ENCODE peak calls at places on chromosome 19, in six cellular contexts. X is T follicular helper cell, U is iris pigment epithelial cell, N is cardiac fibroblast, M is A172, J is NCI-H1092. H is an unnamed sample.

GRCh38 chr19:49106648-49107135 is 7.5 kb upstream of the LIN7B start:
- DNase-seq in X (peak), J (no peak), N (peak), U (peak), M (peak), H (peak)

GRCh38 chr19:5339950-5340636 is 519 bp downstream of the PTPRS start:
- DNase-seq in M (no peak), X (no peak), J (no peak), U (no peak), N (no peak), H (no peak)

GRCh38 chr19:43229315-43229714 is 23.9 kb upstream of the PSG4 start:
- DNase-seq in N (peak), J (no peak), U (peak), M (peak), X (no peak), H (no peak)

GRCh38 chr19:41384351-41384750 is 8.0 kb downstream of the TMEM91 start:
- DNase-seq in U (no peak), J (no peak), X (no peak), M (no peak), N (no peak), H (no peak)

GRCh38 chr19:7699003-7699402 is 2.9 kb downstream of the FCER2 start:
- DNase-seq in N (no peak), M (no peak), J (no peak), X (no peak), U (no peak), H (no peak)

GRCh38 chr19:56839665-56840451 is 668 bp downstream of the PEG3 start:
- DNase-seq in J (no peak), N (no peak), U (peak), X (no peak), M (no peak), H (no peak)

GRCh38 chr19:46367434-46367833 is 20.5 kb downstream of the PPP5C start:
- DNase-seq in N (no peak), U (no peak), J (no peak), X (no peak), M (no peak), H (no peak)

GRCh38 chr19:51701468-51702100 is 8.5 kb downstream of the SPACA6 start:
- DNase-seq in U (no peak), M (no peak), N (no peak), X (no peak), J (no peak), H (no peak)

GRCh38 chr19:56639217-56639616 is 3.7 kb upstream of the SMIM17 start:
- DNase-seq in N (peak), J (no peak), U (peak), X (no peak), M (peak), H (no peak)

GRCh38 chr19:45187421-45188100 is 9.0 kb downstream of the BLOC1S3 start:
- DNase-seq in J (peak), N (no peak), M (no peak), U (no peak), X (no peak), H (no peak)

GRCh38 chr19:37077615-37077928 is 661 bp upstream of the ZNF420 start:
- DNase-seq in J (peak), N (no peak), M (no peak), X (no peak), U (no peak), H (no peak)

GRCh38 chr19:16944626-16945363 is 56.0 kb downstream of the F2RL3 start:
- DNase-seq in U (no peak), J (no peak), N (no peak), X (no peak), M (no peak), H (no peak)

GRCh38 chr19:29812881-29813275 is 1.1 kb downstream of the CCNE1 start:
- DNase-seq in M (no peak), U (no peak), J (no peak), X (no peak), N (no peak), H (no peak)

GRCh38 chr19:12365094-12365371 is 450 bp downstream of the ZNF442 start:
- DNase-seq in J (peak), X (no peak), U (peak), N (no peak), M (peak), H (no peak)

GRCh38 chr19:34254552-34255432 is at the start of gene GARRE1:
- DNase-seq in U (no peak), J (peak), N (peak), M (no peak), X (peak), H (peak)

GRCh38 chr19:34366670-34367423 is 1.9 kb downstream of the GPI start:
- DNase-seq in N (peak), J (no peak), X (no peak), U (peak), M (peak), H (no peak)

H was measured in T-cell.